ENCODE peak calls at places on chromosomes 12 and 14, in four cellular contexts. I is uterus, Q is neural crest cell, U is DMS53. E is an unnamed sample.

GRCh38 chr14:37859177-37859576 is 263.7 kb downstream of the TTC6 start:
- DNase-seq in I (no peak), Q (no peak), U (no peak), E (no peak)

GRCh38 chr12:119036878-119037493 is 55.6 kb downstream of the SRRM4 start:
- DNase-seq in I (no peak), Q (peak), U (peak), E (no peak)

GRCh38 chr12:27493260-27493935 is 30.6 kb upstream of the PPFIBP1 start:
- DNase-seq in I (no peak), Q (no peak), U (peak), E (no peak)

GRCh38 chr14:22296722-22297121 is 292.3 kb downstream of the DAD1 start:
- DNase-seq in I (no peak), Q (no peak), U (no peak), E (no peak)

GRCh38 chr14:23249810-23250209 is 12.1 kb downstream of the RNF212B start:
- DNase-seq in I (no peak), Q (no peak), U (no peak), E (no peak)

GRCh38 chr12:26791328-26791791 is 41.6 kb downstream of the ITPR2 start:
- DNase-seq in I (no peak), Q (no peak), U (no peak), E (no peak)

GRCh38 chr12:107616941-107617340 is 68.7 kb upstream of the PWP1 start:
- DNase-seq in I (no peak), Q (no peak), U (no peak), E (no peak)

GRCh38 chr12:112107728-112108447 is 695 bp downstream of the NAA25 start:
- DNase-seq in I (peak), Q (no peak), U (peak), E (no peak)

GRCh38 chr14:69848903-69849391 is 30.3 kb upstream of the SMOC1 start:
- DNase-seq in I (no peak), Q (no peak), U (peak), E (no peak)

E was measured in pancreas.